ENCODE peak calls at places on chromosomes 7 and 10, in six cellular contexts. U is HCT116, L is lung, E is A549, K is natural killer cell, V is cardiac fibroblast. H is an unnamed sample.

GRCh38 chr10:91590904-91591791 is 41.7 kb downstream of the PPP1R3C start:
- DNase-seq in U (no peak), L (no peak), E (peak; percentile 66), K (no peak), V (peak; percentile 52), H (no peak)

GRCh38 chr7:30447466-30447865 is 31.1 kb downstream of the NOD1 start:
- DNase-seq in U (no peak), L (no peak), E (no peak), K (no peak), V (no peak), H (no peak)

GRCh38 chr10:133335238-133336122 is 1.2 kb downstream of the CALY start:
- DNase-seq in U (no peak), L (no peak), E (peak; percentile 63), K (peak; percentile 78), V (peak; percentile 70), H (no peak)

GRCh38 chr10:80541144-80541750 is 3.5 kb downstream of the SH2D4B start:
- DNase-seq in U (no peak), L (peak; percentile 29), E (no peak), K (no peak), V (no peak), H (no peak)

GRCh38 chr7:20310963-20311742 is 19.5 kb upstream of the ITGB8 start:
- DNase-seq in U (peak; percentile 38), L (no peak), E (no peak), K (no peak), V (peak; percentile 82), H (no peak)

GRCh38 chr10:124036746-124037145 is 56.7 kb downstream of the CHST15 start:
- DNase-seq in U (no peak), L (no peak), E (no peak), K (no peak), V (no peak), H (no peak)

GRCh38 chr10:114647545-114648138 is 10.4 kb downstream of the ABLIM1 start:
- DNase-seq in U (no peak), L (no peak), E (no peak), K (no peak), V (peak; percentile 19), H (no peak)

GRCh38 chr10:72334832-72335393 is 19.8 kb downstream of the DNAJB12 start:
- DNase-seq in U (no peak), L (peak; percentile 86), E (no peak), K (peak; percentile 85), V (peak; percentile 98), H (peak; percentile 99)

GRCh38 chr7:112192236-112193154 is 13.7 kb downstream of the DOCK4 start:
- DNase-seq in U (no peak), L (no peak), E (peak; percentile 20), K (no peak), V (peak; percentile 87), H (no peak)

GRCh38 chr10:64731016-64731415 is 1209.8 kb downstream of the REEP3 start:
- DNase-seq in U (no peak), L (no peak), E (no peak), K (no peak), V (peak; percentile 2), H (no peak)

GRCh38 chr7:157717211-157718174 is 380.7 kb downstream of the DNAJB6 start:
- DNase-seq in U (no peak), L (no peak), E (no peak), K (no peak), V (no peak), H (no peak)

GRCh38 chr10:97714401-97715258 is 1.1 kb downstream of the MARVELD1 start:
- DNase-seq in U (no peak), L (peak; percentile 54), E (peak; percentile 64), K (no peak), V (peak; percentile 80), H (peak; percentile 92)

GRCh38 chr10:131143425-131144165 is 167.9 kb downstream of the TCERG1L start:
- DNase-seq in U (no peak), L (no peak), E (no peak), K (no peak), V (no peak), H (no peak)

GRCh38 chr10:131142446-131143380 is 168.8 kb downstream of the TCERG1L start:
- DNase-seq in U (no peak), L (no peak), E (no peak), K (no peak), V (no peak), H (no peak)

GRCh38 chr10:131140606-131141005 is 170.9 kb downstream of the TCERG1L start:
- DNase-seq in U (no peak), L (no peak), E (no peak), K (no peak), V (no peak), H (no peak)

GRCh38 chr10:131141207-131141606 is 170.3 kb downstream of the TCERG1L start:
- DNase-seq in U (no peak), L (no peak), E (no peak), K (no peak), V (no peak), H (no peak)

GRCh38 chr10:131141645-131142445 is 169.7 kb downstream of the TCERG1L start:
- DNase-seq in U (no peak), L (no peak), E (no peak), K (no peak), V (no peak), H (no peak)
- TF ChIP-seq CTCF in U (no peak), L (no peak), E (no peak), K (no peak), V (no peak), H (no peak)

GRCh38 chr10:75400163-75400768 is 1.3 kb downstream of the ZNF503 start:
- DNase-seq in U (no peak), L (no peak), E (peak; percentile 36), K (no peak), V (peak; percentile 38), H (no peak)
- TF ChIP-seq CTCF in U (no peak), L (no peak), E (no peak), K (no peak), V (no peak), H (no peak)

DNA sequence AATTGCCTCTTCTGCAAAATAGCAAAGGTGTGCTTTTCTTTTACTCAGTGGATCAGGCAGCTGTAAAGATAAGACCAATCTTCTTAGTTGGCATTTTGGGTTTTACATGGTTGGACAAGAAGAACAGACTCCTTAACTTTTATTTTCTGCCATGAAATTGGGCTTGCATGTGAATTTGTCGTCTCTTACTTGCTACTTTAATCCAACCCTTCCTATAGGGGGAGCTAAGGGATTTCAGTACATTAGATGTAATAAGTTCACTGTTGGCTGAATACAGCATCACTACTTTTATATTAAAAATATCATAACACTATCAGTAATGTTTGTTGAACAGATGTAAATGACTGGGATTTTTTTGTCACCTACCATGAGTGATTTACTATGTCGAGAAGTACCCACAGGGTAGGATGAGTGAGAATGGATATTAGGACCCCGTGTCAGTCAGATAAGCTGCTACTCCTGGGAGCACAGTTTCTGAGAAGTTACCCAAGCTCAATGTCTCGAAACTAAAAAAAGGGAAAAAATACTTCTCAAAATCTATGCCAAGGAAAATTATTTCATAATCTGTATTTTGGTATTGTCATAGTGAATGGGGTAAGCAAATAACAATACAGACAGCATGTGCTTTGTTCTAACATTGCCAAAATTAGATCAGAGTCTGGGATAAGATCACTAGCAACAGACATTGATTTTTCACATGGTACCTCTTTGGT is 127.4 kb upstream of the AGR3 start:
- DNase-seq in U (peak; percentile 27), L (no peak), E (no peak), K (no peak), V (peak; percentile 74), H (no peak)
- TF ChIP-seq CTCF in U (peak; percentile 48), L (peak; percentile 24), E (peak; percentile 50), K (peak; percentile 54), V (peak; percentile 42), H (no peak)

GRCh38 chr10:113278664-113279063 is 274.2 kb upstream of the HABP2 start:
- DNase-seq in U (no peak), L (no peak), E (no peak), K (no peak), V (no peak), H (no peak)

GRCh38 chr10:113272511-113272910 is 280.3 kb upstream of the HABP2 start:
- DNase-seq in U (no peak), L (no peak), E (no peak), K (no peak), V (no peak), H (no peak)

GRCh38 chr10:113273151-113273876 is 279.5 kb upstream of the HABP2 start:
- DNase-seq in U (no peak), L (no peak), E (no peak), K (no peak), V (no peak), H (no peak)

GRCh38 chr10:113269333-113269732 is 283.5 kb upstream of the HABP2 start:
- DNase-seq in U (no peak), L (no peak), E (no peak), K (no peak), V (no peak), H (no peak)

DNA sequence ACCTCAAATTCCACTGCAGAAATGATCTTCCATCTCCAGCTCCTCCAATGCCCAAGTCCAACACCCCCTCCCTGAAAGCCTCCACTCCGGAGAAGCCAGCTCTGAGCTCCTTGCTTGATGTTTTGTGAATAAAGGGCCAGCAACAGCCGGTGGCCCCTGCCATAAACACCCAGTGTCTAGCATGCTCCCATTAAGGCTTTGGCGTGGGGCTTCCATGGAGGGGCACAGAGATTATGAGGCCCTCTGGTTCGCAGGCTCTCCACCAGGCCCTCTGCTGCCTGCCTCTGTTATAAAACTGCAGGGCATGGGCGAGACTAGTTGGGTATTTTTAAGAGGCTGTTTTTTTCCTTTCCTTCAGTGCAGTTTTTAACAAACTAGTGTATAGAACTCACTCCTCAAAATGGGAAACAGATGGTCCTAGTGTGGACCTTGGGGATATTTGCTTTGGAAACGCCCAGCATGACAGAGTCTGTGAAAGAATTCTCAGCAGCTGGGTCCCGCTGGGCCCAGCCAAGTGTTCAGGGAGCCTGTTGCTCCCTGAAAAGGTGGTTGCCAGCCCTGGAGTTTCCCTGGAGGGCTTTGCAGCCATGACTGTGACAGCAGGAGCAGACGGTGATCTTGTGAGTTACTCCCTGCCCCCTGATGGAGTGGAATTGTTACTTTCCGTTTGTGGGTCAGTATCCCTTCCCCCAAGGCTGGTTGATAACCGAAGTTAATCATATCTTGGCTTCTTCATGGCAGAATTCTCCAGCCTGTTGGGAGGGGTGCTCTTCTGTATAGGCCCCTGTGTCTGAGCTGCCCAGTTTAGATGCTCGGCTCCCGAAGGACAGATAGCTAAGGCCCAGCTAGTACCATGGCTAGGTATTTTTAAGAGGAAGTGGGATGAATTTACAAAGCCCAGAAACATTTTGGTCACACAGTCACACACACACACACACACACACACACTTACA is 278.7 kb upstream of the HABP2 start:
- DNase-seq in U (no peak), L (no peak), E (no peak), K (no peak), V (peak; percentile 10), H (no peak)
- TF ChIP-seq CTCF in U (no peak), L (no peak), E (no peak), K (no peak), V (no peak), H (no peak)